ENCODE peak calls at places on chromosomes 3 and 15, in five cellular contexts. One of them, this sample, is unnamed.

GRCh38 chr3:37816271-37816670 is 45.4 kb upstream of the CTDSPL start:
- DNase-seq in CD8-positive, alpha-beta memory T cell: no peak
- DNase-seq in aorta: no peak
- DNase-seq in fibroblast of the aortic adventitia: peak; percentile 35
- DNase-seq in neuronal stem cell: no peak
- DNase-seq in this sample: peak; percentile 71

GRCh38 chr15:47820780-47821319 is 103.5 kb downstream of the SEMA6D start:
- DNase-seq in CD8-positive, alpha-beta memory T cell: no peak
- DNase-seq in aorta: no peak
- DNase-seq in fibroblast of the aortic adventitia: peak; percentile 70
- DNase-seq in neuronal stem cell: no peak
- DNase-seq in this sample: no peak

GRCh38 chr3:141367038-141367730 is 1.1 kb upstream of the ZBTB38 start:
- DNase-seq in CD8-positive, alpha-beta memory T cell: no peak
- DNase-seq in aorta: no peak
- DNase-seq in fibroblast of the aortic adventitia: peak; percentile 100
- DNase-seq in neuronal stem cell: no peak
- DNase-seq in this sample: peak; percentile 73

GRCh38 chr15:39594764-39595620 is 14.1 kb downstream of the THBS1 start:
- DNase-seq in CD8-positive, alpha-beta memory T cell: no peak
- DNase-seq in aorta: no peak
- DNase-seq in fibroblast of the aortic adventitia: peak; percentile 44
- DNase-seq in neuronal stem cell: no peak
- DNase-seq in this sample: no peak

GRCh38 chr3:105466072-105466471 is 99.4 kb downstream of the ALCAM start:
- DNase-seq in CD8-positive, alpha-beta memory T cell: no peak
- DNase-seq in aorta: no peak
- DNase-seq in fibroblast of the aortic adventitia: no peak
- DNase-seq in neuronal stem cell: no peak
- DNase-seq in this sample: no peak

GRCh38 chr3:179735321-179735720 is 82.5 kb downstream of the USP13 start:
- DNase-seq in CD8-positive, alpha-beta memory T cell: no peak
- DNase-seq in aorta: no peak
- DNase-seq in fibroblast of the aortic adventitia: no peak
- DNase-seq in neuronal stem cell: no peak
- DNase-seq in this sample: no peak

GRCh38 chr3:183825380-183826161 is at the start of gene MAP6D1:
- DNase-seq in CD8-positive, alpha-beta memory T cell: peak; percentile 64
- DNase-seq in aorta: no peak
- DNase-seq in fibroblast of the aortic adventitia: peak; percentile 18
- DNase-seq in neuronal stem cell: peak; percentile 68
- DNase-seq in this sample: peak; percentile 97

GRCh38 chr15:86231864-86232801 is 152.5 kb downstream of the AGBL1 start:
- DNase-seq in CD8-positive, alpha-beta memory T cell: peak; percentile 6
- DNase-seq in aorta: no peak
- DNase-seq in fibroblast of the aortic adventitia: peak; percentile 42
- DNase-seq in neuronal stem cell: peak; percentile 46
- DNase-seq in this sample: no peak

GRCh38 chr3:34687671-34688070 is 889.2 kb downstream of the PDCD6IP start:
- DNase-seq in CD8-positive, alpha-beta memory T cell: no peak
- DNase-seq in aorta: no peak
- DNase-seq in fibroblast of the aortic adventitia: no peak
- DNase-seq in neuronal stem cell: no peak
- DNase-seq in this sample: no peak

GRCh38 chr3:157142315-157142714 is 17.6 kb downstream of the CCNL1 start:
- DNase-seq in CD8-positive, alpha-beta memory T cell: no peak
- DNase-seq in aorta: no peak
- DNase-seq in fibroblast of the aortic adventitia: no peak
- DNase-seq in neuronal stem cell: no peak
- DNase-seq in this sample: no peak

GRCh38 chr3:157542711-157543485 is 39.7 kb upstream of the VEPH1 start:
- DNase-seq in CD8-positive, alpha-beta memory T cell: no peak
- DNase-seq in aorta: peak; percentile 83
- DNase-seq in fibroblast of the aortic adventitia: peak; percentile 74
- DNase-seq in neuronal stem cell: peak; percentile 14
- DNase-seq in this sample: peak; percentile 96

GRCh38 chr3:123610331-123610730 is 25.5 kb upstream of the HACD2 start:
- DNase-seq in CD8-positive, alpha-beta memory T cell: no peak
- DNase-seq in aorta: no peak
- DNase-seq in fibroblast of the aortic adventitia: no peak
- DNase-seq in neuronal stem cell: no peak
- DNase-seq in this sample: no peak

GRCh38 chr15:39581501-39582285 is 814 bp downstream of the THBS1 start:
- DNase-seq in CD8-positive, alpha-beta memory T cell: no peak
- DNase-seq in aorta: peak; percentile 81
- DNase-seq in fibroblast of the aortic adventitia: peak; percentile 60
- DNase-seq in neuronal stem cell: no peak
- DNase-seq in this sample: peak; percentile 87

GRCh38 chr3:98901032-98901464 is 447 bp downstream of the DCBLD2 start:
- DNase-seq in CD8-positive, alpha-beta memory T cell: peak; percentile 25
- DNase-seq in aorta: peak; percentile 85
- DNase-seq in fibroblast of the aortic adventitia: peak; percentile 41
- DNase-seq in neuronal stem cell: peak; percentile 69
- DNase-seq in this sample: peak; percentile 80

GRCh38 chr15:49693491-49693890 is 72.6 kb downstream of the DTWD1 start:
- DNase-seq in CD8-positive, alpha-beta memory T cell: no peak
- DNase-seq in aorta: no peak
- DNase-seq in fibroblast of the aortic adventitia: peak; percentile 46
- DNase-seq in neuronal stem cell: no peak
- DNase-seq in this sample: peak; percentile 14

GRCh38 chr3:29696311-29696710 is 415.4 kb downstream of the RBMS3 start:
- DNase-seq in CD8-positive, alpha-beta memory T cell: no peak
- DNase-seq in aorta: no peak
- DNase-seq in fibroblast of the aortic adventitia: peak; percentile 64
- DNase-seq in neuronal stem cell: no peak
- DNase-seq in this sample: no peak

GRCh38 chr15:74396445-74397238 is 29.2 kb upstream of the CYP11A1 start:
- DNase-seq in CD8-positive, alpha-beta memory T cell: peak; percentile 27
- DNase-seq in aorta: no peak
- DNase-seq in fibroblast of the aortic adventitia: peak; percentile 53
- DNase-seq in neuronal stem cell: no peak
- DNase-seq in this sample: peak; percentile 93

GRCh38 chr3:134313839-134314587 is 60.2 kb downstream of the AMOTL2 start:
- DNase-seq in CD8-positive, alpha-beta memory T cell: no peak
- DNase-seq in aorta: peak; percentile 73
- DNase-seq in fibroblast of the aortic adventitia: no peak
- DNase-seq in neuronal stem cell: no peak
- DNase-seq in this sample: peak; percentile 92

GRCh38 chr3:112814256-112814655 is 32.4 kb downstream of the CD200R1L start:
- DNase-seq in CD8-positive, alpha-beta memory T cell: no peak
- DNase-seq in aorta: no peak
- DNase-seq in fibroblast of the aortic adventitia: peak; percentile 93
- DNase-seq in neuronal stem cell: no peak
- DNase-seq in this sample: no peak

GRCh38 chr15:27956285-27956684 is 142.8 kb downstream of the OCA2 start:
- DNase-seq in CD8-positive, alpha-beta memory T cell: no peak
- DNase-seq in aorta: no peak
- DNase-seq in fibroblast of the aortic adventitia: no peak
- DNase-seq in neuronal stem cell: no peak
- DNase-seq in this sample: no peak

DNA sequence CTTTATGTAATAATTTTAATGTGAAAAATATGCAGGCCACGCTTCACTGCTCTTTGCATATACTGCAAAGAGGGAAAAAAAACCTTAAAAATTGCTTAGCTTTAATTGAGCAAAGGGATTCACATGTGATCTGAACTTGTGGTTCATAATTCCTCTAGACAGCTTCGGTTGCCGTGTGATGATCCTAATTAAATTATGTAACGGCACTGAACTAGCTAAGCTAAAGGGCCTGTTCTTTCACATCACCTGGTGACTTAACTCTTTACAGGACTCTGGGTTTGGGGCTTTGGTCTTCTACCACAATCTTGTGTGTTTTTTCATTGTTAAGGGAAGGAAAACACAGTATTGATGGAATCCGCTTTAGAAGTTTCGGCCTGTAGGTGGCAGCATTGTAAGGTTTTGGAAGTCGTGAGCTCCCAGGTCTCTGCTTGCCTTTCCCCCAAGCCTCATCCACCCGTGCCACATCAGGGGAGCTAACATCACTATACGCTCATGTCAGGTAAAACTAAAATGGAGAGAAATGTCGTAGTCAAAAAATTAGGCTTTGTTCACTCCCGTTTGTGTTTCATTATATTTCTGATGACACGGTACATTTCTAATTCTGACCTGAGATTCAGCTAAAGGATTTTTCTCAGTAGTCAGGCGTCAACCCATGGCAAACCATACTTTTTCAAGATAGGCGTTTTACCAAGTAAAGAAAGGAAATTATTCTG is 205.6 kb upstream of the DPH6 start:
- DNase-seq in CD8-positive, alpha-beta memory T cell: peak; percentile 2
- DNase-seq in aorta: peak; percentile 79
- DNase-seq in fibroblast of the aortic adventitia: peak; percentile 82
- DNase-seq in neuronal stem cell: peak; percentile 78
- DNase-seq in this sample: no peak
- H3K4me3 ChIP-seq in CD8-positive, alpha-beta memory T cell: no peak overlapping the region
- H3K4me3 ChIP-seq in aorta: no peak overlapping the region
- H3K4me3 ChIP-seq in fibroblast of the aortic adventitia: no peak overlapping the region
- H3K4me3 ChIP-seq in neuronal stem cell: no peak overlapping the region
- H3K4me3 ChIP-seq in this sample: peak overlapping the region; percentile 40

GRCh38 chr3:56684029-56684428 is 964 bp upstream of the TASOR start:
- DNase-seq in CD8-positive, alpha-beta memory T cell: no peak
- DNase-seq in aorta: no peak
- DNase-seq in fibroblast of the aortic adventitia: no peak
- DNase-seq in neuronal stem cell: no peak
- DNase-seq in this sample: no peak
- H3K4me3 ChIP-seq in CD8-positive, alpha-beta memory T cell: no peak overlapping the region
- H3K4me3 ChIP-seq in aorta: no peak overlapping the region
- H3K4me3 ChIP-seq in fibroblast of the aortic adventitia: no peak overlapping the region
- H3K4me3 ChIP-seq in neuronal stem cell: no peak overlapping the region
- H3K4me3 ChIP-seq in this sample: no peak overlapping the region

GRCh38 chr3:49132437-49133225 is at the start of gene LAMB2:
- DNase-seq in CD8-positive, alpha-beta memory T cell: no peak
- DNase-seq in aorta: peak; percentile 93
- DNase-seq in fibroblast of the aortic adventitia: peak; percentile 84
- DNase-seq in neuronal stem cell: peak; percentile 83
- DNase-seq in this sample: peak; percentile 94
- H3K4me3 ChIP-seq in CD8-positive, alpha-beta memory T cell: no peak within 1 kb of the TSS
- H3K4me3 ChIP-seq in aorta: peak within 1 kb of the TSS; percentile 75
- H3K4me3 ChIP-seq in fibroblast of the aortic adventitia: peak within 1 kb of the TSS; percentile 92
- H3K4me3 ChIP-seq in neuronal stem cell: peak within 1 kb of the TSS; percentile 79
- H3K4me3 ChIP-seq in this sample: peak within 1 kb of the TSS; percentile 99

DNA sequence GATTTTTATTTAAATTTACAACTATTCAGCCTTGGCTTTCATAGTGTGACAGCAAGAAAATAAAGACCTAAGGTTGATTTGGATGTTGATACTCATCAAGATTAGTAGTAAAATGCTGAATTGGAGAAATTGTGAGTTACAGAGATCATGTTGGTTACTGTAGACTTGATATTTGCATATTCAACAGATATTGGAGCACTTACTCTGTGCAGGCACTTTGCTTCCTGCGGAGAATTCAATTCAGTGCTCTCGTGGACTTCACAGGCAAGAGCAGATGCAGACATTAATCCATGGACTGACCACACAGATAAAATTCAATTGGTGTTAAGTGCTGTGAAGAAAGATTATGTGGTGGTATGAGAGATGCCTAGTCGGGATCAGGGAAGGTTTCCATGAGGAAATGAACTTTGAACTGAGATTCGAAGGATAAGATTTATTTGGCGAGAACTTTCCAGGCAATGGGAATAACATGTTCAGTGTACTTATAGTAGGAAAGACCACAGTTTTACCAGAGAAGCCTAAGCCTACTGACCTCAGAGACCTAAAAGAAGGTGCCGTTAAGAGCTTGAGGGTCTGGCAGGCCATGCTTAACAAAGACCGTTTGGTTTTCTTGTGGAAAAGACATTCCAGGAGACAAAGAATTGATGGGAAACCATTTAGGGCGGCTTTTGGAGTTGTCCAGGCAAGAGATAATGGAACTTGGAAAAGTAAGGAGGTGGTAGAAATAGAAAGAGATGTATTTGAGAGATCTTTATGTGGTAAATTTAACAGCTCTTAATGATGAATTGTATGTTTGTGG is 4.3 kb downstream of the SELENOT start:
- DNase-seq in CD8-positive, alpha-beta memory T cell: no peak
- DNase-seq in aorta: no peak
- DNase-seq in fibroblast of the aortic adventitia: no peak
- DNase-seq in neuronal stem cell: peak; percentile 27
- DNase-seq in this sample: no peak
- H3K4me3 ChIP-seq in CD8-positive, alpha-beta memory T cell: no peak overlapping the region
- H3K4me3 ChIP-seq in aorta: no peak overlapping the region
- H3K4me3 ChIP-seq in fibroblast of the aortic adventitia: no peak overlapping the region
- H3K4me3 ChIP-seq in neuronal stem cell: no peak overlapping the region
- H3K4me3 ChIP-seq in this sample: no peak overlapping the region

DNA sequence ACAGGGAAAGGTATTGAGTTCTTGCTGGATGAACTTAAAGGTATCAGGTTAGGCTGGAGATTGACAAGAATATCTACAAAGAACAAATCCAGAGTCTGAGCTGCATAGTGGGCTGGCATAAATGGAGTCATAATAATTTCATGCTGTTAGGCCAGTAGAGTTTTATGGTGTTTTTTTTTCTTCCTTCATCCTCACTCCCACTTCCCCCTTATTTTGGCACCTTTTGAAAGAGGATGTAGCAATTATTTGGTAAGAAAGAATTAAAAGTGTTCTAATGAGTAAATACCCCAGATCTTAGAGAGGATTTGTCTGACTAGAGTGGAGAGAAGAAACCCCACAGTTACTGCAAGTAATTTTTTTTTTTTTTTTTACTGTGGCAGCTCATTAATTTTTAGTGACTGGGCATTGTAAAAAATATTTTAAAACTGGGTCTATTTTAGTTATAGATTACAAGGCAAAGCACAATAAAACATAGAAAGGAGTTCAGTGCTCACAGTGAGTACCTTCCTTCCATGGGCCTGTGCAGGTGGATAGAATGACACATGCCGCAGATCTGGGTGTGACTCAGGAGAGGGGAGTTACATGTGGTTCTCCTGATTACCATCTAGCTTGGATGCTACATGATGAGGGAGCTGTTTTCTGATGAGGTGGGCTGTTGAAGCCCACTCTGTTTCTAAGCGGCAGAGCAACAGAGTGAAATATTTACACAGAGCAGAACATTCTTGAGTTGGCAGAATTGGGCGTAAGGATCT is 5.2 kb downstream of the EDEM1 start:
- DNase-seq in CD8-positive, alpha-beta memory T cell: no peak
- DNase-seq in aorta: no peak
- DNase-seq in fibroblast of the aortic adventitia: no peak
- DNase-seq in neuronal stem cell: no peak
- DNase-seq in this sample: no peak
- H3K4me3 ChIP-seq in CD8-positive, alpha-beta memory T cell: no peak overlapping the region
- H3K4me3 ChIP-seq in aorta: no peak overlapping the region
- H3K4me3 ChIP-seq in fibroblast of the aortic adventitia: no peak overlapping the region
- H3K4me3 ChIP-seq in neuronal stem cell: no peak overlapping the region
- H3K4me3 ChIP-seq in this sample: no peak overlapping the region

GRCh38 chr3:152290374-152290773 is 21.6 kb downstream of the MBNL1 start:
- DNase-seq in CD8-positive, alpha-beta memory T cell: no peak
- DNase-seq in aorta: no peak
- DNase-seq in fibroblast of the aortic adventitia: no peak
- DNase-seq in neuronal stem cell: no peak
- DNase-seq in this sample: no peak
- H3K4me3 ChIP-seq in CD8-positive, alpha-beta memory T cell: no peak overlapping the region
- H3K4me3 ChIP-seq in aorta: no peak overlapping the region
- H3K4me3 ChIP-seq in fibroblast of the aortic adventitia: no peak overlapping the region
- H3K4me3 ChIP-seq in neuronal stem cell: no peak overlapping the region
- H3K4me3 ChIP-seq in this sample: no peak overlapping the region

DNA sequence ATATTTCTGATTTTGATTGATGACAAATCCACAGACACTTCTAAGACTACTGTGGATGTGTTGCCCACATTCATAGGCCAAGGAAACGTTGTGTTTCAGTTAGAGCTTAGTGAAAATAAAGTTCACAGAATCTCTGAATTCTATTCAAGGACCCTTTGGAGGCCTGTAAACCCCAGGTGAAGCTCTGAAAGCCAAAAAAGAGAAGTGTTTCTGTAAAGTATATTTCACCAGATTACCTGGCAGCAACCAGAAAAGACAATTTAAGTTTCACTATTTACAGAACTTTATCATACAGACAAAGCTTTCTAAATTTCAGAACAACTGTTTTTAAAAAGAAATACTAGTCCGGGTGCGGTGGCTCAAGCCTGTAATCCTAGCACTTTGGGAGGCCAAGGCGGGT is 2.6 kb downstream of the CLPX start:
- DNase-seq in CD8-positive, alpha-beta memory T cell: no peak
- DNase-seq in aorta: no peak
- DNase-seq in fibroblast of the aortic adventitia: no peak
- DNase-seq in neuronal stem cell: no peak
- DNase-seq in this sample: no peak
- H3K4me3 ChIP-seq in CD8-positive, alpha-beta memory T cell: no peak overlapping the region
- H3K4me3 ChIP-seq in aorta: no peak overlapping the region
- H3K4me3 ChIP-seq in fibroblast of the aortic adventitia: no peak overlapping the region
- H3K4me3 ChIP-seq in neuronal stem cell: no peak overlapping the region
- H3K4me3 ChIP-seq in this sample: no peak overlapping the region

This sample was measured in osteoblast.